ENCODE peak calls at places on chromosomes 7 and 10, in five cellular contexts. J, F, G, A and V are unnamed samples.

GRCh38 chr10:87625658-87626057 is 34.0 kb upstream of the PAPSS2 start:
- DNase-seq in G (no peak), F (no peak), A (no peak), J (no peak), V (no peak)

GRCh38 chr10:117175901-117176534 is 21.3 kb upstream of the KCNK18 start:
- DNase-seq in G (peak), F (peak), J (peak), A (peak), V (peak)

GRCh38 chr10:72792288-72792687 is 100.3 kb downstream of the MCU start:
- DNase-seq in F (no peak), J (no peak), G (no peak), A (no peak), V (no peak)

GRCh38 chr7:157703131-157703530 is 366.3 kb downstream of the DNAJB6 start:
- DNase-seq in F (no peak), A (no peak), G (no peak), J (no peak), V (peak)

GRCh38 chr10:131567279-131568162 is 256.0 kb upstream of the TCERG1L start:
- DNase-seq in G (no peak), F (no peak), J (no peak), A (no peak), V (no peak)

GRCh38 chr10:129764901-129765663 is 199.0 kb downstream of the EBF3 start:
- DNase-seq in A (no peak), J (no peak), F (no peak), G (no peak), V (peak)

GRCh38 chr7:30861612-30862011 is 50.0 kb upstream of the AQP1 start:
- DNase-seq in A (no peak), G (no peak), J (no peak), F (no peak), V (no peak)

GRCh38 chr7:115005942-115006341 is 84.0 kb downstream of the MDFIC start:
- DNase-seq in G (no peak), J (no peak), A (no peak), F (no peak), V (peak)

GRCh38 chr7:84906889-84907288 is 280.0 kb downstream of the SEMA3D start:
- DNase-seq in G (no peak), A (no peak), J (no peak), F (no peak), V (no peak)

GRCh38 chr10:79088176-79088575 is 19.4 kb downstream of the ZMIZ1 start:
- DNase-seq in J (no peak), F (no peak), A (no peak), G (no peak), V (no peak)

GRCh38 chr7:51045319-51046102 is 262.8 kb upstream of the GRB10 start:
- DNase-seq in G (no peak), F (peak), J (peak), A (no peak), V (no peak)

GRCh38 chr10:28676297-28676967 is 889 bp upstream of the BAMBI start:
- DNase-seq in J (no peak), G (peak), A (no peak), F (peak), V (peak)

GRCh38 chr7:101817031-101817929 is at the start of gene CUX1:
- DNase-seq in G (peak), A (no peak), F (peak), J (no peak), V (peak)

GRCh38 chr7:156156734-156157408 is 344.6 kb upstream of the SHH start:
- DNase-seq in F (peak), A (no peak), G (no peak), J (no peak), V (peak)

GRCh38 chr10:119401671-119402395 is 140.7 kb downstream of the RGS10 start:
- DNase-seq in A (no peak), J (peak), G (no peak), F (peak), V (no peak)

GRCh38 chr7:23020742-23021401 is 6.9 kb upstream of the HYCC1 start:
- DNase-seq in G (no peak), A (no peak), F (peak), J (peak), V (no peak)

GRCh38 chr7:129503725-129504124 is 1.4 kb downstream of the SMKR1 start:
- DNase-seq in G (no peak), J (no peak), F (no peak), A (no peak), V (no peak)

GRCh38 chr10:12130237-12130872 is 878 bp downstream of the SEC61A2 start:
- DNase-seq in G (peak), A (no peak), F (peak), J (peak), V (peak)